ENCODE peak calls at places on chromosomes 5 and 9, in six cellular contexts. M, O, Y, I, N and T are unnamed samples. For H3K9me3, the result is how much of the 10 kb centered on the place peaks cover.

GRCh38 chr9:1320667-1321195 is 270.6 kb downstream of the DMRT2 start:
- DNase-seq in M (no peak), N (no peak), I (no peak), Y (no peak), O (no peak), T (no peak)

GRCh38 chr5:173735691-173736090 is 119.2 kb upstream of the BOD1 start:
- DNase-seq in N (no peak), O (no peak), M (no peak), I (no peak), Y (no peak), T (no peak)

GRCh38 chr9:126472931-126473330 is 140.8 kb upstream of the LMX1B start:
- DNase-seq in Y (no peak), I (no peak), N (no peak), M (no peak), O (no peak), T (no peak)

GRCh38 chr5:130550553-130550940 is 614.5 kb downstream of the HINT1 start:
- DNase-seq in N (no peak), I (no peak), Y (no peak), O (no peak), M (peak), T (no peak)

GRCh38 chr5:89338935-89339334 is 456.0 kb upstream of the MEF2C start:
- DNase-seq in I (peak), Y (no peak), N (peak), O (no peak), M (peak), T (peak)

GRCh38 chr9:76366275-76366674 is 28.0 kb downstream of the RFK start:
- DNase-seq in I (no peak), N (peak), O (no peak), M (no peak), Y (no peak), T (no peak)

GRCh38 chr5:6712136-6712581 is 1.1 kb upstream of the TENT4A start:
- DNase-seq in N (peak), I (peak), O (peak), M (peak), Y (no peak), T (no peak)

GRCh38 chr5:5886812-5887486 is 464.5 kb downstream of the ICE1 start:
- DNase-seq in I (no peak), M (no peak), Y (no peak), O (peak), N (peak), T (no peak)

GRCh38 chr5:98880151-98880550 is 48.7 kb downstream of the CHD1 start:
- DNase-seq in I (peak), N (peak), M (peak), O (no peak), Y (no peak), T (no peak)

GRCh38 chr5:111232311-111233049 is 8.3 kb downstream of the CAMK4 start:
- DNase-seq in M (no peak), N (no peak), O (no peak), I (no peak), Y (no peak), T (no peak)

GRCh38 chr5:1719860-1720259 is 79.8 kb downstream of the MRPL36 start:
- DNase-seq in O (no peak), Y (no peak), I (no peak), M (no peak), N (no peak), T (no peak)

GRCh38 chr5:131163315-131164119 is 1.5 kb downstream of the HINT1 start:
- DNase-seq in N (peak), I (peak), Y (no peak), M (peak), O (peak), T (no peak)

GRCh38 chr5:146290318-146290717 is 48.3 kb upstream of the POU4F3 start:
- DNase-seq in I (no peak), Y (no peak), O (no peak), M (peak), N (peak), T (no peak)

GRCh38 chr9:101707708-101708107 is 30.7 kb downstream of the GRIN3A start:
- DNase-seq in I (no peak), O (no peak), Y (no peak), M (no peak), N (no peak), T (no peak)

GRCh38 chr5:88674262-88675158 is 208.5 kb downstream of the MEF2C start:
- DNase-seq in N (no peak), Y (no peak), O (peak), I (no peak), M (peak), T (no peak)

GRCh38 chr9:2602704-2603116 is 18.9 kb upstream of the VLDLR start:
- DNase-seq in I (no peak), Y (no peak), N (no peak), M (no peak), O (no peak), T (no peak)

GRCh38 chr5:113663879-113664278 is 150.4 kb downstream of the YTHDC2 start:
- DNase-seq in Y (peak), N (peak), O (peak), M (peak), I (peak), T (no peak)

GRCh38 chr9:136330406-136330990 is 3.2 kb downstream of the GPSM1 start:
- DNase-seq in I (no peak), Y (no peak), N (no peak), O (no peak), M (no peak), T (no peak)

GRCh38 chr5:120564013-120564412 is 99.9 kb downstream of the PRR16 start:
- DNase-seq in M (peak), N (no peak), O (no peak), Y (no peak), I (no peak), T (no peak)

GRCh38 chr9:134205636-134206316 is 41.4 kb upstream of the RNU6ATAC start:
- DNase-seq in M (peak), I (no peak), O (no peak), Y (no peak), N (no peak), T (no peak)

GRCh38 chr9:32502459-32502858 is 23.5 kb downstream of the RIGI start:
- DNase-seq in N (peak), M (peak), O (no peak), I (peak), Y (peak), T (no peak)

GRCh38 chr9:108897324-108898096 is 35.4 kb downstream of the ACTL7A start:
- DNase-seq in Y (no peak), N (no peak), M (no peak), I (no peak), O (no peak), T (no peak)

GRCh38 chr5:84242286-84242685 is 142.4 kb downstream of the EDIL3 start:
- DNase-seq in O (no peak), N (peak), I (no peak), M (peak), Y (no peak), T (no peak)

GRCh38 chr5:78706825-78707224 is 58.3 kb upstream of the LHFPL2 start:
- DNase-seq in M (peak), O (no peak), N (no peak), I (no peak), Y (no peak), T (no peak)

GRCh38 chr5:138725153-138725884 is 27.9 kb upstream of the CTNNA1 start:
- DNase-seq in O (peak), M (peak), N (peak), Y (peak), I (peak), T (peak)

GRCh38 chr9:76115396-76115795 is 224.9 kb downstream of the PCSK5 start:
- DNase-seq in Y (no peak), N (no peak), M (peak), I (no peak), O (no peak), T (no peak)

GRCh38 chr5:103425686-103426454 is 136.7 kb downstream of the NUDT12 start:
- DNase-seq in I (no peak), N (peak), M (peak), Y (no peak), O (no peak), T (no peak)

GRCh38 chr5:154038241-154038603 is 488 bp downstream of the FAM114A2 start:
- DNase-seq in N (peak), M (no peak), O (peak), I (no peak), Y (peak), T (no peak)

DNA sequence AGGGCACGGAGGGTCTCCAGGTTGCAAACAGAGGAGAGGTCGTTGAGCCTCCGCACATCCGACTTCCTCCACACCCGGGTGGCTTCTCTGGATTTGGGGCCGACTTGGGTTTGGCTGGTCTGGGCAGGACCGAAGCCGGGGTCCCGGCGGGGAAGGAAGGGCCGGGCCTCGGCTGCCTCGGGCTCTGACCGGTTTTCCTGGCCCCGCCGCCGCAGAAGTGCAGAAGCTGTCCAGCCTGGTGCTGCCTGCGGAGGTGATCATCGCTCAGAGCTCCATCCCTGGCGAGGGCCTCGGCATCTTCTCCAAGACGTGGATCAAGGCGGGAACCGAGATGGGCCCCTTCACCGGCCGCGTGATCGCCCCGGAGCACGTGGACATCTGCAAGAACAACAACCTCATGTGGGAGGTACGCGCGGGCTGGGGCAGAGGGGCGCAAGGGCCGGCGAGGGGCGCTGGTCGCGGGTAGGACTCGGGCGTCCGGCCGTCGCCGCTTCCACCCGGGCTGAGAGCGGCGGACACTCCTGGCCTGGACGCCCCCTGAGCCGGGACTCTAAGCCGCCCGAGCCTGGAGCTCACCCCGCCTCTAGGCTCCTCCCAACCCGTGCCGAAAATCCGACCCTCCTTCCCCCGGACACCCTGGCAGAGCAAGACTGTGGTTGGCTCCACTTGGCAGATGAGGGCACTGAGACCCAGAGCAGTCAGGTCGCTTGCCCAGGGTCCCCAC is 2.2 kb downstream of the PRDM12 start:
- DNase-seq in I (no peak), N (no peak), M (no peak), Y (no peak), O (no peak), T (no peak)
- TF ChIP-seq EZH2 in I (no peak), N (no peak), M (peak), Y (no peak), O (no peak), T (no peak)

GRCh38 chr5:150901446-150901845 is 3.3 kb downstream of the ZNF300 start:
- DNase-seq in Y (no peak), O (no peak), I (no peak), M (no peak), N (no peak), T (no peak)
- H3K9me3 ChIP-seq in Y (under half), O (under half), I (half or more), M (under half), N (half or more), T (under half)

GRCh38 chr9:88420227-88420626 is 32.0 kb downstream of the SPIN1 start:
- DNase-seq in M (no peak), I (no peak), Y (no peak), O (no peak), N (no peak), T (peak)
- H3K4me3 ChIP-seq in M (no peak), I (no peak), Y (no peak), O (no peak), N (no peak), T (peak)

DNA sequence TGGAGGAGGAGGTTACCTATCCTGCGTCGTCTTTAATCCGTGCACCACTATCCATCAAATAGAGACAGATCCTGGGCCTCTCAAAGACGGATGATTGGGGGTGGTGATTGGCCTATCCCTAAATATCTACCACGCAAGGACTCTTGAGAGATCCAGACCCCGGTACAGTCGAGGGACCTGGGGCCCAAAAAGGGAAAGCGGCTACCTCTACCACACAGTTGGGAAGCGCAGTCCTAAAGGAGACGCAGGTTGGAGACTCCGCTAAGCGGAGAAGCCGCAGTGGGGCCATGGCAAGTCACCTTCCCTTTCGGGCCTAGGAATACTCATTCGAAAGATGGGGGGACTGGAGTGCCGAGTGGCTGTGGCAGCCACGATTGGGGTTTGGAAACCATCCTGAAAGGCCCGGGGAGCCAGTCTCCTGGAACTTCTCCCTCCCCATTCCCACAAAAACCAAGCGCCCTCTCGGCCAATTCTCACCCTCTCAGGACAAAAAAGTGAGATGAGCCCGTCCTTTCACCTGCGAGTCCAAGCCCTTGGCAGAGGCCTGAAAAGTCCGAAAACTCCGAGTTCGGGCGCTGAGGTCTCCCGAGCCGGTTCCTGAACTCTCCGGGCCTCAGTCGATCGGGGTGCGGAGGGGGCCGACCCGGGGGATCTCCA is 499 bp upstream of the FOXE1 start:
- DNase-seq in I (no peak), O (no peak), M (no peak), N (no peak), Y (no peak), T (no peak)
- TF ChIP-seq EZH2 in I (peak), O (no peak), M (peak), N (no peak), Y (no peak), T (no peak)

GRCh38 chr5:179051784-179052183 is 8.4 kb upstream of the ZNF354C start:
- DNase-seq in O (no peak), I (no peak), Y (no peak), N (peak), M (no peak), T (no peak)
- H3K9me3 ChIP-seq in O (under half), I (under half), Y (under half), N (under half), M (under half), T (under half)

DNA sequence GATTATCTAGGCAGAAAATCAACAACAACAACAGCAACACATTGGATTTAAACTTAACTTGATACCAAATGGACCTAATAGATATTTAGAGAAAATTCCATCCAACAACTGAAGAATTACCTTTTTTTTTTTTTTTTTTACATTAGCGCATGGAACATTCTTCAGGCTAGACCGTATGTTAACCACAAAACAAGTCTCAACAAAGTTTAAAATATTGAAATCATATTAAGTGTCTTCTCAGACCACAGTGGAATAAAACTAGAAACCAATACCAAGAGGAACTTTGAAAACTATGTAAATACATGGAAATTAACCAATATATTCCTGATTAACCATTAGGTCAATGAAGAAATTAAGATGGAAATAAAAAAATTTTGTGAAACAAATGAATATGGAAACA is 315.8 kb downstream of the CSNK1G3 start:
- DNase-seq in Y (no peak), N (no peak), I (peak), M (no peak), O (no peak), T (no peak)
- H3K4me3 ChIP-seq in Y (no peak), N (no peak), I (no peak), M (no peak), O (no peak), T (no peak)